ENCODE peak calls at places on chromosomes 2 and 18, in nine cellular contexts. One of them, this sample, is unnamed.

GRCh38 chr2:37781028-37781427 is 109.6 kb upstream of the CDC42EP3 start:
- DNase-seq in GM23248: peak
- DNase-seq in HCT116: no peak
- DNase-seq in brain microvascular endothelial cell: peak
- DNase-seq in H9: no peak
- DNase-seq in CD8-positive, alpha-beta memory T cell: no peak
- DNase-seq in neuronal stem cell: no peak
- DNase-seq in left lung: no peak
- DNase-seq in MM.1S: no peak
- DNase-seq in this sample: no peak

GRCh38 chr2:240203031-240203841 is 62.8 kb upstream of the OTOS start:
- DNase-seq in GM23248: no peak
- DNase-seq in HCT116: no peak
- DNase-seq in brain microvascular endothelial cell: no peak
- DNase-seq in H9: no peak
- DNase-seq in CD8-positive, alpha-beta memory T cell: no peak
- DNase-seq in neuronal stem cell: peak
- DNase-seq in left lung: no peak
- DNase-seq in MM.1S: no peak
- DNase-seq in this sample: no peak

GRCh38 chr2:137706786-137707613 is 257.3 kb upstream of the HNMT start:
- DNase-seq in GM23248: no peak
- DNase-seq in HCT116: no peak
- DNase-seq in brain microvascular endothelial cell: no peak
- DNase-seq in H9: no peak
- DNase-seq in CD8-positive, alpha-beta memory T cell: no peak
- DNase-seq in neuronal stem cell: no peak
- DNase-seq in left lung: peak
- DNase-seq in MM.1S: peak
- DNase-seq in this sample: no peak

GRCh38 chr18:59479776-59480175 is 120.7 kb upstream of the LMAN1 start:
- DNase-seq in GM23248: no peak
- DNase-seq in HCT116: no peak
- DNase-seq in brain microvascular endothelial cell: no peak
- DNase-seq in H9: no peak
- DNase-seq in CD8-positive, alpha-beta memory T cell: no peak
- DNase-seq in neuronal stem cell: no peak
- DNase-seq in left lung: no peak
- DNase-seq in MM.1S: no peak
- DNase-seq in this sample: no peak

GRCh38 chr2:239225921-239226561 is 174.8 kb downstream of the HDAC4 start:
- DNase-seq in GM23248: peak
- DNase-seq in HCT116: no peak
- DNase-seq in brain microvascular endothelial cell: peak
- DNase-seq in H9: no peak
- DNase-seq in CD8-positive, alpha-beta memory T cell: no peak
- DNase-seq in neuronal stem cell: no peak
- DNase-seq in left lung: no peak
- DNase-seq in MM.1S: no peak
- DNase-seq in this sample: no peak

GRCh38 chr18:56124186-56124585 is 514.2 kb downstream of the TXNL1 start:
- DNase-seq in GM23248: peak
- DNase-seq in HCT116: no peak
- DNase-seq in brain microvascular endothelial cell: peak
- DNase-seq in H9: no peak
- DNase-seq in CD8-positive, alpha-beta memory T cell: no peak
- DNase-seq in neuronal stem cell: no peak
- DNase-seq in left lung: no peak
- DNase-seq in MM.1S: no peak
- DNase-seq in this sample: no peak

GRCh38 chr2:112834379-112835014 is 2.1 kb downstream of the IL1B start:
- DNase-seq in GM23248: no peak
- DNase-seq in HCT116: no peak
- DNase-seq in brain microvascular endothelial cell: no peak
- DNase-seq in H9: no peak
- DNase-seq in CD8-positive, alpha-beta memory T cell: no peak
- DNase-seq in neuronal stem cell: no peak
- DNase-seq in left lung: no peak
- DNase-seq in MM.1S: no peak
- DNase-seq in this sample: no peak

GRCh38 chr18:35122586-35123224 is 81.5 kb downstream of the MAPRE2 start:
- DNase-seq in GM23248: no peak
- DNase-seq in HCT116: no peak
- DNase-seq in brain microvascular endothelial cell: peak
- DNase-seq in H9: peak
- DNase-seq in CD8-positive, alpha-beta memory T cell: peak
- DNase-seq in neuronal stem cell: no peak
- DNase-seq in left lung: no peak
- DNase-seq in MM.1S: no peak
- DNase-seq in this sample: peak

GRCh38 chr2:159944874-159945273 is 117.5 kb downstream of the PLA2R1 start:
- DNase-seq in GM23248: no peak
- DNase-seq in HCT116: no peak
- DNase-seq in brain microvascular endothelial cell: no peak
- DNase-seq in H9: no peak
- DNase-seq in CD8-positive, alpha-beta memory T cell: no peak
- DNase-seq in neuronal stem cell: no peak
- DNase-seq in left lung: no peak
- DNase-seq in MM.1S: no peak
- DNase-seq in this sample: no peak

GRCh38 chr18:42544901-42545300 is 570.6 kb downstream of the RIT2 start:
- DNase-seq in GM23248: no peak
- DNase-seq in HCT116: no peak
- DNase-seq in brain microvascular endothelial cell: no peak
- DNase-seq in H9: no peak
- DNase-seq in CD8-positive, alpha-beta memory T cell: no peak
- DNase-seq in neuronal stem cell: no peak
- DNase-seq in left lung: no peak
- DNase-seq in MM.1S: no peak
- DNase-seq in this sample: no peak

GRCh38 chr18:25052426-25052825 is 299.5 kb downstream of the ZNF521 start:
- DNase-seq in GM23248: no peak
- DNase-seq in HCT116: no peak
- DNase-seq in brain microvascular endothelial cell: no peak
- DNase-seq in H9: no peak
- DNase-seq in CD8-positive, alpha-beta memory T cell: no peak
- DNase-seq in neuronal stem cell: no peak
- DNase-seq in left lung: no peak
- DNase-seq in MM.1S: no peak
- DNase-seq in this sample: no peak

GRCh38 chr2:121519732-121520640 is 10.7 kb upstream of the RNU4ATAC start:
- DNase-seq in GM23248: no peak
- DNase-seq in HCT116: no peak
- DNase-seq in brain microvascular endothelial cell: no peak
- DNase-seq in H9: no peak
- DNase-seq in CD8-positive, alpha-beta memory T cell: no peak
- DNase-seq in neuronal stem cell: peak
- DNase-seq in left lung: no peak
- DNase-seq in MM.1S: no peak
- DNase-seq in this sample: no peak

GRCh38 chr2:121519153-121519552 is 11.5 kb upstream of the RNU4ATAC start:
- DNase-seq in GM23248: no peak
- DNase-seq in HCT116: no peak
- DNase-seq in brain microvascular endothelial cell: no peak
- DNase-seq in H9: no peak
- DNase-seq in CD8-positive, alpha-beta memory T cell: no peak
- DNase-seq in neuronal stem cell: no peak
- DNase-seq in left lung: no peak
- DNase-seq in MM.1S: no peak
- DNase-seq in this sample: no peak

GRCh38 chr2:121524650-121525425 is 5.8 kb upstream of the RNU4ATAC start:
- DNase-seq in GM23248: no peak
- DNase-seq in HCT116: no peak
- DNase-seq in brain microvascular endothelial cell: no peak
- DNase-seq in H9: no peak
- DNase-seq in CD8-positive, alpha-beta memory T cell: no peak
- DNase-seq in neuronal stem cell: no peak
- DNase-seq in left lung: no peak
- DNase-seq in MM.1S: no peak
- DNase-seq in this sample: no peak

GRCh38 chr2:121520641-121520994 is 10.1 kb upstream of the RNU4ATAC start:
- DNase-seq in GM23248: no peak
- DNase-seq in HCT116: no peak
- DNase-seq in brain microvascular endothelial cell: no peak
- DNase-seq in H9: no peak
- DNase-seq in CD8-positive, alpha-beta memory T cell: no peak
- DNase-seq in neuronal stem cell: no peak
- DNase-seq in left lung: no peak
- DNase-seq in MM.1S: no peak
- DNase-seq in this sample: no peak

DNA sequence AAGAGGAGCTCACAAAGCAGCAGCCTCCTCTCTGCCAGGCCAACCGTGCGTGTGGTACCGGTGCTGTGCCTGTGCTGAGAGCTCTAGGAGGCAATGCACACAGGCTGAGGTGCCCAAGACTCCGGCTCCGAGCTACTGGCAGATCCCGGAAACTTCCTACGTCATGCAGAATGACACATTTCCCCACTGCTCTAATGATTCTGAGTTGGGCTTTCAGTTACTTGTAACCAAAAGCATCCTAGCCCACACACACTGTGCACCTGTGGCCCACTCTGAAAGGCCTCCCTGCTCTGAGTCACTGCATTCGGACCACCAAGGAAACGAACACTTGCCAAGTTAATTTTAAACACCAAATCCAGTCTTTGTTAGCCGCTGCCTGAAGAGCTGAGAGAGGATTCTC is 9.3 kb upstream of the RNU4ATAC start:
- DNase-seq in GM23248: no peak
- DNase-seq in HCT116: no peak
- DNase-seq in brain microvascular endothelial cell: no peak
- DNase-seq in H9: no peak
- DNase-seq in CD8-positive, alpha-beta memory T cell: no peak
- DNase-seq in neuronal stem cell: peak
- DNase-seq in left lung: no peak
- DNase-seq in MM.1S: no peak
- DNase-seq in this sample: no peak
- H3K27ac ChIP-seq in GM23248: no peak
- H3K27ac ChIP-seq in HCT116: no peak
- H3K27ac ChIP-seq in brain microvascular endothelial cell: no peak
- H3K27ac ChIP-seq in H9: no peak
- H3K27ac ChIP-seq in CD8-positive, alpha-beta memory T cell: no peak
- H3K27ac ChIP-seq in neuronal stem cell: peak
- H3K27ac ChIP-seq in left lung: no peak
- H3K27ac ChIP-seq in MM.1S: no peak
- H3K27ac ChIP-seq in this sample: no peak

DNA sequence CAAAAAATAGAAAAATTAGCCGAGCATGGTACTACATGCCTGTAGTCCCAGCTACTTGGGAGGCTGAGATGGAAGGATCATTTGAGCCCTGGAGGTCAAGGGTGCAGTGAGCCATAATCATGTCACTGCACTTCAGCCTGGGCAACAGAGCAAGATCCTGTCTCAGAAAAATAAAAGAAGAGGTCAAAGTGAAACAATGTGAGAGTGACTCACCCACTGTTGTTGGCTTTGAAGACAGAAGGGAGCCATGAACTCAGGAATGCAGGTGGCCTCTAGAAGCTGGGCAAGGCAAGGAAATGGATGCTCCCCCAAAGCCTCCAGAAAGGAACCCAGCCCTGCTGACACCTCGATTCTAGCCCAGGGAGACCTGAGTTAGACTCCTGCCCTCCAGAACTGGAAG is 3.7 kb upstream of the TMEM214 start:
- DNase-seq in GM23248: no peak
- DNase-seq in HCT116: no peak
- DNase-seq in brain microvascular endothelial cell: no peak
- DNase-seq in H9: no peak
- DNase-seq in CD8-positive, alpha-beta memory T cell: no peak
- DNase-seq in neuronal stem cell: no peak
- DNase-seq in left lung: no peak
- DNase-seq in MM.1S: no peak
- DNase-seq in this sample: no peak
- H3K27ac ChIP-seq in GM23248: no peak
- H3K27ac ChIP-seq in HCT116: no peak
- H3K27ac ChIP-seq in brain microvascular endothelial cell: no peak
- H3K27ac ChIP-seq in H9: no peak
- H3K27ac ChIP-seq in CD8-positive, alpha-beta memory T cell: no peak
- H3K27ac ChIP-seq in neuronal stem cell: no peak
- H3K27ac ChIP-seq in left lung: no peak
- H3K27ac ChIP-seq in MM.1S: no peak
- H3K27ac ChIP-seq in this sample: no peak

GRCh38 chr2:120551540-120551939 is 184.1 kb upstream of the GLI2 start:
- DNase-seq in GM23248: no peak
- DNase-seq in HCT116: no peak
- DNase-seq in brain microvascular endothelial cell: no peak
- DNase-seq in H9: no peak
- DNase-seq in CD8-positive, alpha-beta memory T cell: no peak
- DNase-seq in neuronal stem cell: no peak
- DNase-seq in left lung: no peak
- DNase-seq in MM.1S: no peak
- DNase-seq in this sample: no peak
- H3K27ac ChIP-seq in GM23248: no peak
- H3K27ac ChIP-seq in HCT116: no peak
- H3K27ac ChIP-seq in brain microvascular endothelial cell: no peak
- H3K27ac ChIP-seq in H9: no peak
- H3K27ac ChIP-seq in CD8-positive, alpha-beta memory T cell: no peak
- H3K27ac ChIP-seq in neuronal stem cell: no peak
- H3K27ac ChIP-seq in left lung: no peak
- H3K27ac ChIP-seq in MM.1S: no peak
- H3K27ac ChIP-seq in this sample: no peak

GRCh38 chr2:96528680-96529375 is 7.7 kb upstream of the ARID5A start:
- DNase-seq in GM23248: no peak
- DNase-seq in HCT116: no peak
- DNase-seq in brain microvascular endothelial cell: no peak
- DNase-seq in H9: no peak
- DNase-seq in CD8-positive, alpha-beta memory T cell: no peak
- DNase-seq in neuronal stem cell: no peak
- DNase-seq in left lung: peak
- DNase-seq in MM.1S: no peak
- DNase-seq in this sample: no peak
- H3K27ac ChIP-seq in GM23248: no peak
- H3K27ac ChIP-seq in HCT116: no peak
- H3K27ac ChIP-seq in brain microvascular endothelial cell: no peak
- H3K27ac ChIP-seq in H9: no peak
- H3K27ac ChIP-seq in CD8-positive, alpha-beta memory T cell: peak
- H3K27ac ChIP-seq in neuronal stem cell: no peak
- H3K27ac ChIP-seq in left lung: peak
- H3K27ac ChIP-seq in MM.1S: peak
- H3K27ac ChIP-seq in this sample: no peak